ENCODE peak calls at places on chromosomes 16 and 17, in four cellular contexts. N is ascending aorta, U is amygdala, B is H9. K is an unnamed sample.

GRCh38 chr17:41329279-41329925 is 13.9 kb upstream of the KRTAP17-1 start:
- DNase-seq in N (no peak), U (no peak), B (peak; percentile 87), K (peak; percentile 35)

GRCh38 chr16:16071631-16072244 is 122.3 kb downstream of the ABCC1 start:
- DNase-seq in N (no peak), U (no peak), B (no peak), K (no peak)

GRCh38 chr16:83720981-83721380 is 86.8 kb upstream of the HSBP1 start:
- DNase-seq in N (no peak), U (no peak), B (no peak), K (no peak)

GRCh38 chr17:30378191-30378796 is 433 bp upstream of the CPD start:
- DNase-seq in N (no peak), U (no peak), B (no peak), K (no peak)

GRCh38 chr16:58485184-58485887 is 14.6 kb upstream of the NDRG4 start:
- DNase-seq in N (no peak), U (no peak), B (no peak), K (no peak)

GRCh38 chr16:6643083-6643686 is 689.5 kb upstream of the RBFOX1 start:
- DNase-seq in N (no peak), U (no peak), B (peak; percentile 48), K (peak; percentile 45)

GRCh38 chr17:4806420-4806769 is 557 bp upstream of the PLD2 start:
- DNase-seq in N (no peak), U (no peak), B (no peak), K (no peak)

GRCh38 chr17:17626151-17626805 is 34.8 kb upstream of the PEMT start:
- DNase-seq in N (no peak), U (no peak), B (peak; percentile 89), K (no peak)

GRCh38 chr17:78237403-78238012 is 6.1 kb downstream of the TMEM235 start:
- DNase-seq in N (no peak), U (peak; percentile 84), B (no peak), K (peak; percentile 53)

GRCh38 chr16:85539084-85539483 is 74.0 kb upstream of the GSE1 start:
- DNase-seq in N (no peak), U (no peak), B (no peak), K (no peak)

GRCh38 chr16:2366660-2367309 is 26.3 kb upstream of the ABCA3 start:
- DNase-seq in N (no peak), U (no peak), B (no peak), K (no peak)

GRCh38 chr17:34437188-34437587 is 74.2 kb upstream of the CCL1 start:
- DNase-seq in N (no peak), U (no peak), B (no peak), K (no peak)

GRCh38 chr17:12850996-12851395 is 61.7 kb downstream of the ARHGAP44 start:
- DNase-seq in N (no peak), U (peak; percentile 11), B (no peak), K (no peak)

GRCh38 chr17:81207610-81208581 is 14.9 kb downstream of the CEP131 start:
- DNase-seq in N (no peak), U (no peak), B (no peak), K (no peak)

GRCh38 chr17:43570518-43570928 is 24.4 kb upstream of the ETV4 start:
- DNase-seq in N (no peak), U (peak; percentile 18), B (no peak), K (no peak)

GRCh38 chr17:68417317-68417716 is 40.0 kb downstream of the WIPI1 start:
- DNase-seq in N (no peak), U (no peak), B (no peak), K (no peak)

GRCh38 chr17:1769826-1770477 is 8.1 kb downstream of the SERPINF1 start:
- DNase-seq in N (no peak), U (no peak), B (peak; percentile 88), K (peak; percentile 86)